ENCODE peak calls at places on chromosomes 1 and 21, in five cellular contexts. R, B, Y, C and A are unnamed samples.

GRCh38 chr21:36499578-36500471 is 19.9 kb upstream of the CLDN14 start:
- DNase-seq in R (no peak), B (no peak), Y (peak; percentile 72), C (no peak), A (peak; percentile 19)

GRCh38 chr1:18178125-18178524 is 70.5 kb downstream of the IGSF21 start:
- DNase-seq in R (no peak), B (no peak), Y (no peak), C (no peak), A (no peak)

GRCh38 chr1:207962716-207963428 is 51.9 kb upstream of the CD34 start:
- DNase-seq in R (no peak), B (no peak), Y (peak; percentile 45), C (no peak), A (peak; percentile 54)

GRCh38 chr1:21648791-21649190 is 20.4 kb downstream of the RAP1GAP start:
- DNase-seq in R (no peak), B (no peak), Y (no peak), C (no peak), A (no peak)

GRCh38 chr1:228318823-228319241 is 87.8 kb downstream of the TRIM11 start:
- DNase-seq in R (no peak), B (no peak), Y (no peak), C (no peak), A (no peak)

GRCh38 chr1:246142320-246142893 is 364.7 kb downstream of the SMYD3 start:
- DNase-seq in R (no peak), B (peak; percentile 90), Y (peak; percentile 93), C (no peak), A (no peak)

GRCh38 chr1:165147799-165148198 is 208.7 kb downstream of the LMX1A start:
- DNase-seq in R (no peak), B (no peak), Y (no peak), C (no peak), A (no peak)

GRCh38 chr1:66197120-66197519 is 336.8 kb upstream of the SGIP1 start:
- DNase-seq in R (no peak), B (no peak), Y (no peak), C (no peak), A (no peak)

GRCh38 chr1:16209847-16210407 is 2.5 kb downstream of the ARHGEF19 start:
- DNase-seq in R (no peak), B (no peak), Y (no peak), C (no peak), A (no peak)